ENCODE peak calls at places on chromosomes 16 and 17, in six cellular contexts. F is CD4-positive, alpha-beta memory T cell; G is thyroid gland; T is mammary epithelial cell; V is CD4-positive, CD25-positive, alpha-beta regulatory T cell; L is dorsolateral prefrontal cortex. N is an unnamed sample.

GRCh38 chr17:56985371-56986162 is 7.6 kb downstream of the SCPEP1 start:
- DNase-seq in F (no peak), G (no peak), T (no peak), V (no peak), L (no peak), N (no peak)

GRCh38 chr17:56896217-56896967 is 17.5 kb downstream of the TRIM25 start:
- DNase-seq in F (no peak), G (no peak), T (no peak), V (no peak), L (no peak), N (no peak)

GRCh38 chr16:27256861-27257260 is 11.7 kb downstream of the NSMCE1 start:
- DNase-seq in F (no peak), G (no peak), T (no peak), V (no peak), L (no peak), N (no peak)

GRCh38 chr17:37714897-37715296 is 30.0 kb downstream of the HNF1B start:
- DNase-seq in F (no peak), G (no peak), T (no peak), V (no peak), L (no peak), N (no peak)

GRCh38 chr16:610513-611381 is 20.0 kb upstream of the WFIKKN1 start:
- DNase-seq in F (peak), G (peak), T (peak), V (peak), L (no peak), N (no peak)

GRCh38 chr17:50495918-50496317 is 12.3 kb upstream of the MYCBPAP start:
- DNase-seq in F (no peak), G (no peak), T (no peak), V (no peak), L (no peak), N (no peak)

GRCh38 chr16:84423416-84423837 is 55.1 kb downstream of the ATP2C2 start:
- DNase-seq in F (peak), G (no peak), T (peak), V (no peak), L (no peak), N (no peak)

GRCh38 chr16:4500283-4500682 is 24.1 kb downstream of the HMOX2 start:
- DNase-seq in F (no peak), G (peak), T (peak), V (no peak), L (no peak), N (no peak)

GRCh38 chr17:78548725-78549124 is 28.5 kb downstream of the DNAH17 start:
- DNase-seq in F (no peak), G (no peak), T (no peak), V (no peak), L (no peak), N (no peak)

GRCh38 chr16:59950431-59950830 is 1216.3 kb upstream of the GOT2 start:
- DNase-seq in F (no peak), G (no peak), T (peak), V (no peak), L (no peak), N (no peak)

GRCh38 chr17:50708050-50709000 is 611 bp upstream of the ANKRD40 start:
- DNase-seq in F (no peak), G (no peak), T (no peak), V (no peak), L (no peak), N (no peak)

GRCh38 chr16:28193530-28194423 is 18.0 kb downstream of the XPO6 start:
- DNase-seq in F (no peak), G (no peak), T (peak), V (peak), L (no peak), N (peak)

GRCh38 chr17:62781356-62781755 is 26.8 kb downstream of the MARCHF10 start:
- DNase-seq in F (no peak), G (no peak), T (no peak), V (no peak), L (no peak), N (no peak)

GRCh38 chr17:44847581-44847980 is at the start of gene HIGD1B:
- DNase-seq in F (no peak), G (no peak), T (no peak), V (no peak), L (no peak), N (no peak)

GRCh38 chr17:50447870-50448573 is 20.7 kb downstream of the CHAD start:
- DNase-seq in F (no peak), G (no peak), T (no peak), V (no peak), L (no peak), N (no peak)

GRCh38 chr16:46688101-46688656 is 799 bp downstream of the VPS35 start:
- DNase-seq in F (no peak), G (no peak), T (peak), V (no peak), L (no peak), N (no peak)

GRCh38 chr16:14369734-14370598 is 260.1 kb downstream of the PARN start:
- DNase-seq in F (no peak), G (no peak), T (peak), V (no peak), L (no peak), N (no peak)

GRCh38 chr17:77396610-77397009 is 255.8 kb downstream of the SEC14L1 start:
- DNase-seq in F (no peak), G (no peak), T (no peak), V (no peak), L (no peak), N (no peak)

GRCh38 chr16:80924372-80924978 is 82.2 kb downstream of the CMC2 start:
- DNase-seq in F (peak), G (peak), T (peak), V (no peak), L (no peak), N (no peak)

GRCh38 chr16:88437367-88437964 is 15.6 kb upstream of the ZFPM1 start:
- DNase-seq in F (peak), G (peak), T (peak), V (peak), L (no peak), N (no peak)

GRCh38 chr17:19242323-19242722 is 5.2 kb downstream of the EPN2 start:
- DNase-seq in F (no peak), G (no peak), T (peak), V (no peak), L (no peak), N (no peak)

GRCh38 chr17:6534846-6535514 is 21.4 kb downstream of the PITPNM3 start:
- DNase-seq in F (no peak), G (no peak), T (no peak), V (no peak), L (no peak), N (no peak)

GRCh38 chr16:471353-472198 is 46.1 kb downstream of the RAB11FIP3 start:
- DNase-seq in F (no peak), G (no peak), T (peak), V (no peak), L (peak), N (no peak)

GRCh38 chr16:49756971-49757743 is 98.8 kb downstream of the ZNF423 start:
- DNase-seq in F (no peak), G (no peak), T (no peak), V (no peak), L (no peak), N (no peak)

GRCh38 chr17:40433551-40434384 is 9.5 kb upstream of the IGFBP4 start:
- DNase-seq in F (no peak), G (peak), T (no peak), V (no peak), L (no peak), N (peak)

GRCh38 chr17:17812211-17813054 is 24.4 kb downstream of the SREBF1 start:
- DNase-seq in F (peak), G (peak), T (peak), V (peak), L (no peak), N (peak)

GRCh38 chr17:4690745-4691144 is 13.2 kb downstream of the PELP1 start:
- DNase-seq in F (no peak), G (no peak), T (no peak), V (no peak), L (no peak), N (no peak)
- H3K27ac ChIP-seq in F (no peak), G (no peak), T (no peak), V (no peak), L (no peak), N (no peak)

GRCh38 chr16:67459066-67459857 is 21.7 kb downstream of the ATP6V0D1 start:
- DNase-seq in F (no peak), G (peak), T (no peak), V (no peak), L (no peak), N (no peak)
- H3K27ac ChIP-seq in F (no peak), G (peak), T (no peak), V (no peak), L (peak), N (no peak)

GRCh38 chr16:65122724-65122973 is 786 bp upstream of the CDH11 start:
- DNase-seq in F (no peak), G (no peak), T (no peak), V (no peak), L (no peak), N (no peak)
- H3K27ac ChIP-seq in F (no peak), G (peak), T (no peak), V (no peak), L (peak), N (peak)

GRCh38 chr16:23704772-23705516 is 8.1 kb downstream of the ERN2 start:
- DNase-seq in F (no peak), G (no peak), T (no peak), V (no peak), L (no peak), N (no peak)

GRCh38 chr16:23705517-23705902 is 7.5 kb downstream of the ERN2 start:
- DNase-seq in F (no peak), G (no peak), T (no peak), V (no peak), L (no peak), N (no peak)

GRCh38 chr16:23701045-23701444 is 12.0 kb downstream of the ERN2 start:
- DNase-seq in F (no peak), G (no peak), T (no peak), V (no peak), L (no peak), N (no peak)

GRCh38 chr16:23700509-23700908 is 12.5 kb downstream of the ERN2 start:
- DNase-seq in F (no peak), G (no peak), T (no peak), V (no peak), L (no peak), N (no peak)

DNA sequence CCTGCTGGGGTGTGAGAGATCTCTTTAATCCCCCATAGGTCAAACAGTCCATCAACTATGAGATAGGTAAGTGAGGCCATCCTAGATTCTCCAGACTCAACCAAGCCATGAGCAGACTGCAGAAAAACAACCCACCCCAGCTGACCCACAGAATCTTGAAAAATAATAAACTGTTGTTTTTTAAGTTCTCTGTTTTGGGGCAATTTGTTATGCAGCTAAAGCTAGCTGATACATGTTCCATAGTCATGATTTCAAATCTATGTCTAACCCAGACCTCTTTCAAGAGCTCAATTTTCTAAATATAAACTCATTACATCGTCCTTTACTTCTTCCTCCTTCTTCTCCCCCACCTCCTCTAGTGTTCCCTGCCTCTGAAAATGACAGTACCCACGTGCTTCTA is 10.1 kb downstream of the ERN2 start:
- DNase-seq in F (no peak), G (no peak), T (no peak), V (no peak), L (no peak), N (no peak)
- H3K27ac ChIP-seq in F (no peak), G (no peak), T (no peak), V (no peak), L (no peak), N (no peak)

GRCh38 chr17:73272906-73273218 is 11.2 kb upstream of the CPSF4L start:
- DNase-seq in F (no peak), G (no peak), T (no peak), V (no peak), L (no peak), N (no peak)
- H3K27ac ChIP-seq in F (no peak), G (no peak), T (no peak), V (no peak), L (peak), N (no peak)

DNA sequence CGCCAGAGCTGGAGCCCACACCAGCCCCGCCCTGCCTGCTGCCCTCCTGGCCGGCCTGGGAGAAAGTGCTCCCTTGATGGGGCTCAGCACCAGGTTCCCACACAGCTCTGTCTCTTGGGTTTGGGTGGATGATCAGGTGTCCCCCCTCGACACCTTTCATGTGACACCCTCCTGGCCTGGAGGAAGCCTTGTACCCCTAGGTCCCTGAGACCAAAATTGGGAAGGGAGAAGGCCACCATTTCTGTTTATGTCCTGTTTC is 19.4 kb upstream of the PLLP start:
- DNase-seq in F (no peak), G (no peak), T (no peak), V (no peak), L (no peak), N (no peak)
- H3K27ac ChIP-seq in F (no peak), G (peak), T (no peak), V (no peak), L (peak), N (no peak)